ENCODE peak calls at places on chromosomes 12 and 14, in eight cellular contexts. One of them, this sample, is unnamed.

GRCh38 chr12:57085999-57086950 is 2.6 kb upstream of the NAB2 start:
- DNase-seq in neural progenitor cell: peak; percentile 90
- DNase-seq in NCI-H345: no peak
- DNase-seq in RWPE2: no peak
- DNase-seq in stimulated activated naive B cell treated with anti-CD40 and anti-IgM and Interleukin-4, amounts not matched to agents 10 μg/mL and 1 μg/mL and 100 μg/mL, for 72 hours: no peak
- DNase-seq in small intestine: no peak
- DNase-seq in cardiac fibroblast: peak; percentile 92
- DNase-seq in memory B cell: no peak
- DNase-seq in this sample: peak; percentile 67

GRCh38 chr14:52553002-52553670 is 500 bp downstream of the GPR137C start:
- DNase-seq in small intestine: peak; percentile 9
- DNase-seq in RWPE2: peak; percentile 66
- DNase-seq in memory B cell: peak; percentile 41
- DNase-seq in NCI-H345: peak; percentile 46
- DNase-seq in stimulated activated naive B cell treated with anti-CD40 and anti-IgM and Interleukin-4, amounts not matched to agents 10 μg/mL and 1 μg/mL and 100 μg/mL, for 72 hours: peak; percentile 33
- DNase-seq in cardiac fibroblast: peak; percentile 6
- DNase-seq in neural progenitor cell: peak; percentile 81
- DNase-seq in this sample: no peak

GRCh38 chr14:89411976-89412375 is 5.1 kb downstream of the FOXN3 start:
- DNase-seq in neural progenitor cell: no peak
- DNase-seq in NCI-H345: no peak
- DNase-seq in stimulated activated naive B cell treated with anti-CD40 and anti-IgM and Interleukin-4, amounts not matched to agents 10 μg/mL and 1 μg/mL and 100 μg/mL, for 72 hours: no peak
- DNase-seq in small intestine: no peak
- DNase-seq in cardiac fibroblast: no peak
- DNase-seq in RWPE2: no peak
- DNase-seq in memory B cell: no peak
- DNase-seq in this sample: no peak

GRCh38 chr14:93281937-93282336 is 50.9 kb downstream of the BTBD7 start:
- DNase-seq in small intestine: no peak
- DNase-seq in stimulated activated naive B cell treated with anti-CD40 and anti-IgM and Interleukin-4, amounts not matched to agents 10 μg/mL and 1 μg/mL and 100 μg/mL, for 72 hours: no peak
- DNase-seq in cardiac fibroblast: no peak
- DNase-seq in RWPE2: no peak
- DNase-seq in memory B cell: no peak
- DNase-seq in NCI-H345: no peak
- DNase-seq in neural progenitor cell: no peak
- DNase-seq in this sample: no peak

GRCh38 chr12:116784238-116784612 is 46.1 kb downstream of the RNFT2 start:
- DNase-seq in cardiac fibroblast: no peak
- DNase-seq in stimulated activated naive B cell treated with anti-CD40 and anti-IgM and Interleukin-4, amounts not matched to agents 10 μg/mL and 1 μg/mL and 100 μg/mL, for 72 hours: no peak
- DNase-seq in memory B cell: no peak
- DNase-seq in RWPE2: no peak
- DNase-seq in small intestine: no peak
- DNase-seq in NCI-H345: no peak
- DNase-seq in neural progenitor cell: no peak
- DNase-seq in this sample: no peak

GRCh38 chr12:126210448-126210847 is 1145.2 kb downstream of the AACS start:
- DNase-seq in stimulated activated naive B cell treated with anti-CD40 and anti-IgM and Interleukin-4, amounts not matched to agents 10 μg/mL and 1 μg/mL and 100 μg/mL, for 72 hours: no peak
- DNase-seq in small intestine: no peak
- DNase-seq in NCI-H345: no peak
- DNase-seq in RWPE2: no peak
- DNase-seq in cardiac fibroblast: no peak
- DNase-seq in memory B cell: no peak
- DNase-seq in neural progenitor cell: no peak
- DNase-seq in this sample: no peak

GRCh38 chr12:31586703-31587102 is 4.2 kb downstream of the DENND5B start:
- DNase-seq in cardiac fibroblast: no peak
- DNase-seq in small intestine: no peak
- DNase-seq in stimulated activated naive B cell treated with anti-CD40 and anti-IgM and Interleukin-4, amounts not matched to agents 10 μg/mL and 1 μg/mL and 100 μg/mL, for 72 hours: no peak
- DNase-seq in NCI-H345: no peak
- DNase-seq in RWPE2: no peak
- DNase-seq in neural progenitor cell: no peak
- DNase-seq in memory B cell: no peak
- DNase-seq in this sample: no peak

GRCh38 chr14:74299061-74299545 is 3.6 kb downstream of the ABCD4 start:
- DNase-seq in memory B cell: no peak
- DNase-seq in NCI-H345: no peak
- DNase-seq in small intestine: no peak
- DNase-seq in cardiac fibroblast: peak; percentile 22
- DNase-seq in RWPE2: no peak
- DNase-seq in neural progenitor cell: no peak
- DNase-seq in stimulated activated naive B cell treated with anti-CD40 and anti-IgM and Interleukin-4, amounts not matched to agents 10 μg/mL and 1 μg/mL and 100 μg/mL, for 72 hours: no peak
- DNase-seq in this sample: peak; percentile 58

GRCh38 chr12:34033628-34034296 is 11.5 kb downstream of the ALG10 start:
- DNase-seq in small intestine: peak; percentile 34
- DNase-seq in RWPE2: no peak
- DNase-seq in stimulated activated naive B cell treated with anti-CD40 and anti-IgM and Interleukin-4, amounts not matched to agents 10 μg/mL and 1 μg/mL and 100 μg/mL, for 72 hours: no peak
- DNase-seq in cardiac fibroblast: peak; percentile 43
- DNase-seq in memory B cell: no peak
- DNase-seq in NCI-H345: peak; percentile 7
- DNase-seq in neural progenitor cell: peak; percentile 27
- DNase-seq in this sample: peak; percentile 27

GRCh38 chr12:41778934-41779333 is 365.7 kb downstream of the GXYLT1 start:
- DNase-seq in memory B cell: no peak
- DNase-seq in RWPE2: no peak
- DNase-seq in neural progenitor cell: no peak
- DNase-seq in NCI-H345: no peak
- DNase-seq in cardiac fibroblast: no peak
- DNase-seq in small intestine: no peak
- DNase-seq in stimulated activated naive B cell treated with anti-CD40 and anti-IgM and Interleukin-4, amounts not matched to agents 10 μg/mL and 1 μg/mL and 100 μg/mL, for 72 hours: no peak
- DNase-seq in this sample: no peak

GRCh38 chr14:75982724-75983358 is 1.0 kb upstream of the TGFB3 start:
- DNase-seq in stimulated activated naive B cell treated with anti-CD40 and anti-IgM and Interleukin-4, amounts not matched to agents 10 μg/mL and 1 μg/mL and 100 μg/mL, for 72 hours: no peak
- DNase-seq in cardiac fibroblast: peak; percentile 80
- DNase-seq in neural progenitor cell: no peak
- DNase-seq in NCI-H345: peak; percentile 67
- DNase-seq in memory B cell: no peak
- DNase-seq in small intestine: peak; percentile 30
- DNase-seq in RWPE2: no peak
- DNase-seq in this sample: peak; percentile 78

GRCh38 chr12:74337951-74338350 is 199.7 kb upstream of the ATXN7L3B start:
- DNase-seq in stimulated activated naive B cell treated with anti-CD40 and anti-IgM and Interleukin-4, amounts not matched to agents 10 μg/mL and 1 μg/mL and 100 μg/mL, for 72 hours: no peak
- DNase-seq in cardiac fibroblast: peak; percentile 20
- DNase-seq in neural progenitor cell: no peak
- DNase-seq in NCI-H345: no peak
- DNase-seq in small intestine: no peak
- DNase-seq in RWPE2: no peak
- DNase-seq in memory B cell: no peak
- DNase-seq in this sample: no peak

GRCh38 chr12:86367137-86367536 is 110.9 kb upstream of the MGAT4C start:
- DNase-seq in NCI-H345: no peak
- DNase-seq in neural progenitor cell: no peak
- DNase-seq in memory B cell: no peak
- DNase-seq in cardiac fibroblast: peak; percentile 49
- DNase-seq in RWPE2: no peak
- DNase-seq in small intestine: peak; percentile 82
- DNase-seq in stimulated activated naive B cell treated with anti-CD40 and anti-IgM and Interleukin-4, amounts not matched to agents 10 μg/mL and 1 μg/mL and 100 μg/mL, for 72 hours: no peak
- DNase-seq in this sample: no peak

GRCh38 chr12:8034802-8035201 is 2.3 kb downstream of the FOXJ2 start:
- DNase-seq in neural progenitor cell: no peak
- DNase-seq in small intestine: peak; percentile 25
- DNase-seq in memory B cell: no peak
- DNase-seq in NCI-H345: no peak
- DNase-seq in stimulated activated naive B cell treated with anti-CD40 and anti-IgM and Interleukin-4, amounts not matched to agents 10 μg/mL and 1 μg/mL and 100 μg/mL, for 72 hours: no peak
- DNase-seq in cardiac fibroblast: no peak
- DNase-seq in RWPE2: no peak
- DNase-seq in this sample: no peak

GRCh38 chr12:54759751-54760150 is 94.6 kb upstream of the MUCL1 start:
- DNase-seq in memory B cell: no peak
- DNase-seq in cardiac fibroblast: peak; percentile 12
- DNase-seq in small intestine: peak; percentile 15
- DNase-seq in stimulated activated naive B cell treated with anti-CD40 and anti-IgM and Interleukin-4, amounts not matched to agents 10 μg/mL and 1 μg/mL and 100 μg/mL, for 72 hours: no peak
- DNase-seq in neural progenitor cell: peak; percentile 82
- DNase-seq in RWPE2: no peak
- DNase-seq in NCI-H345: peak; percentile 53
- DNase-seq in this sample: peak; percentile 11

GRCh38 chr12:55906056-55906455 is 21.6 kb downstream of the PYM1 start:
- DNase-seq in neural progenitor cell: no peak
- DNase-seq in stimulated activated naive B cell treated with anti-CD40 and anti-IgM and Interleukin-4, amounts not matched to agents 10 μg/mL and 1 μg/mL and 100 μg/mL, for 72 hours: no peak
- DNase-seq in cardiac fibroblast: peak; percentile 35
- DNase-seq in RWPE2: no peak
- DNase-seq in memory B cell: no peak
- DNase-seq in NCI-H345: no peak
- DNase-seq in small intestine: no peak
- DNase-seq in this sample: peak; percentile 71

GRCh38 chr12:40034712-40035111 is 71.2 kb downstream of the SLC2A13 start:
- DNase-seq in memory B cell: no peak
- DNase-seq in stimulated activated naive B cell treated with anti-CD40 and anti-IgM and Interleukin-4, amounts not matched to agents 10 μg/mL and 1 μg/mL and 100 μg/mL, for 72 hours: no peak
- DNase-seq in neural progenitor cell: no peak
- DNase-seq in NCI-H345: no peak
- DNase-seq in cardiac fibroblast: no peak
- DNase-seq in small intestine: no peak
- DNase-seq in RWPE2: no peak
- DNase-seq in this sample: no peak

GRCh38 chr12:9758119-9758518 is 2.6 kb downstream of the CD69 start:
- DNase-seq in NCI-H345: no peak
- DNase-seq in cardiac fibroblast: no peak
- DNase-seq in small intestine: no peak
- DNase-seq in neural progenitor cell: no peak
- DNase-seq in stimulated activated naive B cell treated with anti-CD40 and anti-IgM and Interleukin-4, amounts not matched to agents 10 μg/mL and 1 μg/mL and 100 μg/mL, for 72 hours: no peak
- DNase-seq in RWPE2: no peak
- DNase-seq in memory B cell: no peak
- DNase-seq in this sample: no peak

GRCh38 chr12:79553863-79554574 is 136.7 kb downstream of the PAWR start:
- DNase-seq in NCI-H345: no peak
- DNase-seq in RWPE2: peak; percentile 61
- DNase-seq in neural progenitor cell: no peak
- DNase-seq in memory B cell: no peak
- DNase-seq in small intestine: no peak
- DNase-seq in cardiac fibroblast: no peak
- DNase-seq in stimulated activated naive B cell treated with anti-CD40 and anti-IgM and Interleukin-4, amounts not matched to agents 10 μg/mL and 1 μg/mL and 100 μg/mL, for 72 hours: no peak
- DNase-seq in this sample: no peak

GRCh38 chr14:50828738-50829471 is 2.1 kb downstream of the NIN start:
- DNase-seq in stimulated activated naive B cell treated with anti-CD40 and anti-IgM and Interleukin-4, amounts not matched to agents 10 μg/mL and 1 μg/mL and 100 μg/mL, for 72 hours: no peak
- DNase-seq in RWPE2: no peak
- DNase-seq in NCI-H345: peak; percentile 9
- DNase-seq in neural progenitor cell: peak; percentile 13
- DNase-seq in memory B cell: no peak
- DNase-seq in small intestine: no peak
- DNase-seq in cardiac fibroblast: no peak
- DNase-seq in this sample: no peak

GRCh38 chr14:99728981-99729451 is 44.9 kb downstream of the CYP46A1 start:
- DNase-seq in cardiac fibroblast: no peak
- DNase-seq in memory B cell: no peak
- DNase-seq in NCI-H345: no peak
- DNase-seq in stimulated activated naive B cell treated with anti-CD40 and anti-IgM and Interleukin-4, amounts not matched to agents 10 μg/mL and 1 μg/mL and 100 μg/mL, for 72 hours: no peak
- DNase-seq in small intestine: no peak
- DNase-seq in neural progenitor cell: peak; percentile 1
- DNase-seq in RWPE2: peak; percentile 41
- DNase-seq in this sample: no peak

GRCh38 chr12:49328816-49329215 is 5.8 kb downstream of the TROAP start:
- DNase-seq in small intestine: no peak
- DNase-seq in stimulated activated naive B cell treated with anti-CD40 and anti-IgM and Interleukin-4, amounts not matched to agents 10 μg/mL and 1 μg/mL and 100 μg/mL, for 72 hours: no peak
- DNase-seq in memory B cell: no peak
- DNase-seq in NCI-H345: no peak
- DNase-seq in neural progenitor cell: no peak
- DNase-seq in cardiac fibroblast: no peak
- DNase-seq in RWPE2: peak; percentile 30
- DNase-seq in this sample: no peak

GRCh38 chr14:105394714-105395537 is 3.4 kb upstream of the TEX22 start:
- DNase-seq in neural progenitor cell: no peak
- DNase-seq in cardiac fibroblast: no peak
- DNase-seq in stimulated activated naive B cell treated with anti-CD40 and anti-IgM and Interleukin-4, amounts not matched to agents 10 μg/mL and 1 μg/mL and 100 μg/mL, for 72 hours: no peak
- DNase-seq in RWPE2: peak; percentile 73
- DNase-seq in memory B cell: no peak
- DNase-seq in small intestine: no peak
- DNase-seq in NCI-H345: no peak
- DNase-seq in this sample: no peak

GRCh38 chr12:66514581-66514980 is 164.3 kb downstream of the GRIP1 start:
- DNase-seq in neural progenitor cell: no peak
- DNase-seq in RWPE2: no peak
- DNase-seq in small intestine: no peak
- DNase-seq in memory B cell: no peak
- DNase-seq in NCI-H345: no peak
- DNase-seq in cardiac fibroblast: peak; percentile 14
- DNase-seq in stimulated activated naive B cell treated with anti-CD40 and anti-IgM and Interleukin-4, amounts not matched to agents 10 μg/mL and 1 μg/mL and 100 μg/mL, for 72 hours: no peak
- DNase-seq in this sample: peak; percentile 34

GRCh38 chr12:120388711-120389431 is 19.9 kb upstream of the MSI1 start:
- DNase-seq in neural progenitor cell: peak; percentile 97
- DNase-seq in memory B cell: no peak
- DNase-seq in stimulated activated naive B cell treated with anti-CD40 and anti-IgM and Interleukin-4, amounts not matched to agents 10 μg/mL and 1 μg/mL and 100 μg/mL, for 72 hours: no peak
- DNase-seq in NCI-H345: peak; percentile 81
- DNase-seq in small intestine: no peak
- DNase-seq in RWPE2: no peak
- DNase-seq in cardiac fibroblast: no peak
- DNase-seq in this sample: no peak

GRCh38 chr12:8081228-8081920 is 700 bp upstream of the NECAP1 start:
- DNase-seq in RWPE2: no peak
- DNase-seq in stimulated activated naive B cell treated with anti-CD40 and anti-IgM and Interleukin-4, amounts not matched to agents 10 μg/mL and 1 μg/mL and 100 μg/mL, for 72 hours: no peak
- DNase-seq in NCI-H345: peak; percentile 1
- DNase-seq in small intestine: peak; percentile 54
- DNase-seq in neural progenitor cell: no peak
- DNase-seq in cardiac fibroblast: no peak
- DNase-seq in memory B cell: peak; percentile 5
- DNase-seq in this sample: no peak

GRCh38 chr14:100783630-100784321 is 42.1 kb upstream of the MEG3 start:
- DNase-seq in cardiac fibroblast: no peak
- DNase-seq in RWPE2: peak; percentile 62
- DNase-seq in stimulated activated naive B cell treated with anti-CD40 and anti-IgM and Interleukin-4, amounts not matched to agents 10 μg/mL and 1 μg/mL and 100 μg/mL, for 72 hours: no peak
- DNase-seq in memory B cell: no peak
- DNase-seq in neural progenitor cell: peak; percentile 88
- DNase-seq in small intestine: no peak
- DNase-seq in NCI-H345: peak; percentile 94
- DNase-seq in this sample: no peak

GRCh38 chr12:63362801-63363200 is 211.8 kb upstream of the AVPR1A start:
- DNase-seq in memory B cell: no peak
- DNase-seq in RWPE2: no peak
- DNase-seq in cardiac fibroblast: no peak
- DNase-seq in NCI-H345: no peak
- DNase-seq in neural progenitor cell: no peak
- DNase-seq in stimulated activated naive B cell treated with anti-CD40 and anti-IgM and Interleukin-4, amounts not matched to agents 10 μg/mL and 1 μg/mL and 100 μg/mL, for 72 hours: no peak
- DNase-seq in small intestine: no peak
- DNase-seq in this sample: peak; percentile 22

GRCh38 chr14:101128478-101129450 is 225.2 kb upstream of the RTL1 start:
- DNase-seq in RWPE2: no peak
- DNase-seq in cardiac fibroblast: no peak
- DNase-seq in memory B cell: no peak
- DNase-seq in NCI-H345: no peak
- DNase-seq in small intestine: no peak
- DNase-seq in stimulated activated naive B cell treated with anti-CD40 and anti-IgM and Interleukin-4, amounts not matched to agents 10 μg/mL and 1 μg/mL and 100 μg/mL, for 72 hours: no peak
- DNase-seq in neural progenitor cell: peak; percentile 3
- DNase-seq in this sample: no peak

GRCh38 chr14:101781240-101782061 is 19.9 kb downstream of the PPP2R5C start:
- DNase-seq in memory B cell: peak; percentile 22
- DNase-seq in stimulated activated naive B cell treated with anti-CD40 and anti-IgM and Interleukin-4, amounts not matched to agents 10 μg/mL and 1 μg/mL and 100 μg/mL, for 72 hours: peak; percentile 22
- DNase-seq in cardiac fibroblast: no peak
- DNase-seq in RWPE2: peak; percentile 64
- DNase-seq in small intestine: no peak
- DNase-seq in NCI-H345: no peak
- DNase-seq in neural progenitor cell: peak; percentile 36
- DNase-seq in this sample: no peak